ENCODE peak calls at places on chromosome 17, in six cellular contexts. B is K562, V is A549, A is GM12878, T is NB4, Y is HepG2. E is an unnamed sample.
A peak's percentile ranks its signal among the peaks of the same experiment; 100 is the strongest.

GRCh38 chr17:34011599-34011998 is 243.5 kb upstream of the CCL2 start:
- DNase-seq in A (no peak), B (no peak), T (no peak), Y (no peak), V (no peak), E (no peak)

GRCh38 chr17:7748098-7748775 is 30.7 kb downstream of the DNAH2 start:
- DNase-seq in T (no peak), B (no peak), Y (no peak), A (no peak), V (no peak), E (no peak)

GRCh38 chr17:13569740-13570137 is 32.0 kb downstream of the HS3ST3A1 start:
- DNase-seq in Y (no peak), V (no peak), T (no peak), B (no peak), A (no peak), E (no peak)

GRCh38 chr17:12035713-12036112 is 15.0 kb downstream of the MAP2K4 start:
- DNase-seq in A (no peak), B (no peak), V (no peak), T (no peak), Y (no peak), E (no peak)

GRCh38 chr17:47652570-47652969 is 2.9 kb downstream of the KPNB1 start:
- DNase-seq in A (no peak), T (no peak), B (no peak), Y (no peak), V (no peak), E (peak; percentile 21)

GRCh38 chr17:10888858-10889257 is 51.0 kb upstream of the PIRT start:
- DNase-seq in Y (no peak), A (no peak), V (no peak), B (no peak), T (no peak), E (no peak)

GRCh38 chr17:12730931-12731521 is 58.3 kb upstream of the ARHGAP44 start:
- DNase-seq in A (no peak), V (peak; percentile 9), T (no peak), Y (no peak), B (no peak), E (no peak)

GRCh38 chr17:48314716-48315115 is 115.3 kb downstream of the SKAP1 start:
- DNase-seq in A (no peak), T (no peak), Y (no peak), V (no peak), B (no peak), E (no peak)

GRCh38 chr17:27354051-27354490 is 60.2 kb downstream of the WSB1 start:
- DNase-seq in A (no peak), Y (no peak), B (no peak), T (no peak), V (no peak), E (no peak)
- H3K4me3 ChIP-seq in A (peak overlapping the region; percentile 43), Y (peak overlapping the region; percentile 34), B (peak overlapping the region; percentile 79), T (peak overlapping the region; percentile 65), V (peak overlapping the region; percentile 59), E (no peak overlapping the region)

DNA sequence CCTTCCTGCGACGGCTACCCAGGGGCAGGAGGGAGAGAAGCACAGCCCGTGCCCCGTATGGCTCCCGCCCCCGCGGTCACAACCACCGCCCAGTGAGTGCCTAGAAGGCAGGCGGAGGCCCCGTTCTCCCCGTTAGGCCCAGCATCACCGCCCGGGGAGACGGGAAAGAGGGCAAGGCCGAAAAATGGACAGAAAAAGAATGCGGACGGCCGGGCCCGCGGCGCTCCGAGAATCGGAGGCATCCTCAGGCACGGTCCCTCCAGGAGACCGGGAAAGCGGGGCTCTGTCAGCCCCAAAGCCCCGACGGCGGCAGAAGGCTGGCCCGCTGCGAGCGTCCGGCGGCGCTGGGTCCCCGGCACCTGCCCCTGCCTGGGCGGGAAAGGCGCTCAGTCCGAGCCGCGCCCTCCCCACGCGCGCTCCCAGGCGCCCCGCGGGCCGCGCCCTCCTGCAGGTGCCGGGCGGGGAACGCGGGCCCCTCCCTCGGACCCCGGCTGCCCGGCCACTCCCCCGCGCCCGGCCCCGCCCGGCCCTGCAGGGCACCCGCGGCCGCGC is 407 bp downstream of the MCRIP1 start:
- DNase-seq in V (no peak), B (peak; percentile 43), T (peak; percentile 59), A (no peak), Y (no peak), E (peak; percentile 25)
- TF ChIP-seq MYC in V (no peak), B (no peak), T (no peak), A (no peak), Y (no peak), E (no peak)

GRCh38 chr17:789160-789840 is 7.1 kb downstream of the MRM3 start:
- DNase-seq in Y (no peak), A (no peak), T (no peak), V (no peak), B (no peak), E (no peak)

GRCh38 chr17:781920-782731 is at the start of the genes GLOD4 and MRM3:
- DNase-seq in Y (peak; percentile 73), V (peak; percentile 95), A (peak; percentile 72), B (peak; percentile 90), T (peak; percentile 85), E (peak; percentile 92)

GRCh38 chr17:787641-788221 is 5.6 kb downstream of the MRM3 start:
- DNase-seq in V (no peak), A (no peak), Y (no peak), T (no peak), B (no peak), E (no peak)

GRCh38 chr17:788551-788950 is 6.4 kb downstream of the MRM3 start:
- DNase-seq in B (no peak), Y (no peak), A (no peak), V (no peak), T (no peak), E (no peak)

DNA sequence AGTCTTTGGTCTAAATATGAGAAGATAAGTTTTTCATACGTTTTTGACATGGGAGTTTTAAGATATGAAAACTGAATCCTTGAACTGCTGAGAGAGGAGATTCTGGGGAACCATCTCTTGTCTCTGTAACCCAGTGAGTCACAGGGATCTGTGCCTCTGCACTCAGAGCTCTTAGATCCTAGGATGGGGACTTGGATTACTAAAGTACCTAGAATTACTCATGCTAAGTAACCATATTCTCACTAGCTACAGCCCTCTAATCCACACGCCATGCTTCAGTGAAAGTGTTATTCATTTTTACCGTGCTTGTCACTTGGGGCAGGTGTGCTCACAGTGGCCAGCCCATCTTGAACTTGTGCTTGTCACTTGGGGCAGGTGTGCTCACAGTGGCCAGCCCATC is 2.0 kb downstream of the MRM3 start:
- DNase-seq in Y (no peak), B (no peak), A (no peak), T (no peak), V (no peak), E (no peak)
- H3K4me3 ChIP-seq in Y (peak overlapping the region; percentile 20), B (no peak overlapping the region), A (peak overlapping the region; percentile 89), T (peak overlapping the region; percentile 97), V (no peak overlapping the region), E (no peak overlapping the region)

GRCh38 chr17:42388381-42389134 is at the start of gene STAT3:
- DNase-seq in Y (peak; percentile 100), V (peak; percentile 99), T (peak; percentile 99), B (peak; percentile 98), A (peak; percentile 100), E (peak; percentile 100)

GRCh38 chr17:42387221-42387657 is 1.0 kb downstream of the STAT3 start:
- DNase-seq in T (peak; percentile 84), V (no peak), A (no peak), B (peak; percentile 27), Y (peak; percentile 90), E (peak; percentile 64)

GRCh38 chr17:42389135-42389417 is 834 bp upstream of the STAT3 start:
- DNase-seq in B (no peak), Y (no peak), V (no peak), T (no peak), A (no peak), E (no peak)

GRCh38 chr17:42386784-42387183 is 1.5 kb downstream of the STAT3 start:
- DNase-seq in V (no peak), T (no peak), B (no peak), A (no peak), Y (no peak), E (no peak)

DNA sequence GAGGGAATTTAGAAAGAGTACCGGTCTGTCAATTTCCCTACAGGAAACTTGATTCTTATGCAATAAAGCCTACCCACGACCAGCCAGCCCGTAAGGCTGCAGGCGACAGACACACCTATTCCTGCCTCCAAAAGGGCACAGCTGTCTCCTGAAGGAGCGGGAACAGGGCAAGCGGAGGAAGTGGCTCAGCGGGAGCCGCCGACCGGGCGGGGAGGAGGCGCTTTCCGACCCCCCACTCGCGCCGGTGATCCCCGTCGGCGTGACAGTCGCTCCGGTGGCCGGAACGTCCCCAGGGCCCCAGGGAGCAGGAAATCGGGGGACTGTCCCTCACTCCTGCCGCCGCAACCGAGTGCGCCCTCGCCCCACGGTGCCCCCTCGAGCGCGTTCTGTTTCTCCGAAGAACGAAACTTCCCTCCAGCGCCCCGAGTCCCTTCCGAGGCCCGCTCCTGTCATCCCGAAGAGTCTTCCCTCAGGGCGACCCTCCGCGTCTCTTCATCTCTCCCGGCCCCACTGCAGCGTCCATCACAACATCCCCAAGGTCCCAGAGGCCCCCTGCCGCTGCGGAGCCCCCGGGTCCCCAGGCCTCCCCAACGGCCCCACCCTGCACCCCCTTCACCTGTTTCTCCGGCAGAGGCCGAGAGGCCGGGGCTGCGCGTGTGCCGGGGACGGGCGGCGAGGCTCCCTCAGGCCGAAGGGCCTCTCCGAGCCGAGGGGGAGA is 420 bp downstream of the STAT3 start:
- DNase-seq in T (peak; percentile 77), A (no peak), Y (no peak), B (peak; percentile 41), V (no peak), E (peak; percentile 41)
- TF ChIP-seq MYC in T (peak; percentile 50), A (no peak), Y (no peak), B (no peak), V (no peak), E (no peak)

DNA sequence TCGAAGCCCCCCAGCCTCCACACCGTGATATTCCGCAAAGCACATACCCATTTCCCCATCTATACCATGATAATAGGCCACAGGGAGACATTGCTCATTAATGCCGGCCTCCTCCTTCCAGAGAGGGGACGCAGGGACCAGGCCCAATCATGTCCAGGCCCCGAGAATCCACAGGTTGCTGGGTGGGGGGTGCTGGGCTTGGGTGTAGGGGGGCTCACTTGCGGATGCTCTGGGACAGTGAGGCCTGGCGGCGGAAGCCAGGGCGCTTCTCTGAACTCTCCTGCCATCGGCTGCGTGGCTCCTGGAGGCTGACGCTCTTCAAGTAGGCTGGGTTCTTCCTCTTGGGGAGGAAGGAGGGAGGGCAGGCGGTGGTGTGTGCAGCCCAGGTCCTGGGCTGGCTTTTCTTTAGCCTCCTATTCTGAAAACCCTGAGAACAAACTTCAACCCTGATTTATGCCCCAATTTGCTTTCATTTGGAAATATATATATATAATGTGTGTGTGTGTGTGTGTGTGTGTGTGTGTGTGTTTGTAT is 12.2 kb downstream of the AANAT start:
- DNase-seq in A (no peak), V (no peak), B (no peak), T (no peak), Y (no peak), E (no peak)
- H3K4me3 ChIP-seq in A (no peak overlapping the region), V (no peak overlapping the region), B (no peak overlapping the region), T (no peak overlapping the region), Y (no peak overlapping the region), E (no peak overlapping the region)

GRCh38 chr17:73541111-73541510 is 103.1 kb downstream of the SDK2 start:
- DNase-seq in V (no peak), B (no peak), Y (no peak), A (no peak), T (no peak), E (no peak)
- TF ChIP-seq MYC in V (no peak), B (no peak), Y (no peak), A (no peak), T (no peak), E (no peak)

DNA sequence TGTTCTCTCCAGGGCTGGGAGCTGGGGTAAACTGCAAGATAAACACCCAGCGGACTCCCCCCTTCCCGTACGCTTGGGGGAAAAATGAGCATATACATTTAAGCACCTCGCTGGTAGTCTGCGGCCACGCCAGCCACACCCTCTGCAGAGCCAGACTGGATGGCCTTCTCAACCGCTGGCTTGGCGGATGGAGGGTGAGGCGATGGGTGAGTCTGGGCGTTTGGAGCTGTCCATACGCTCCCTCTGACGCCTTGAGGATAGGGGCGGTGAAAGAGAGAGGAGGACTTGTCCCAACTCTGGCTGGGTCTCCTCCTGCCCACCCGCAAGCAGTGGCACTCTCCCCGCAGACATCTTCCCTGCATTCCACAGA is 1.0 kb downstream of the ITGA3 start:
- DNase-seq in Y (no peak), B (no peak), T (no peak), V (no peak), A (no peak), E (peak; percentile 26)
- H3K4me3 ChIP-seq in Y (no peak overlapping the region), B (no peak overlapping the region), T (no peak overlapping the region), V (peak overlapping the region; percentile 77), A (peak overlapping the region; percentile 90), E (peak overlapping the region; percentile 77)